ENCODE peak calls at places on chromosomes 7 and 10, in six cellular contexts. One of them, this sample, is unnamed.

GRCh38 chr7:8418627-8419245 is 14.7 kb upstream of the NXPH1 start:
- DNase-seq in NCI-H2081: peak; percentile 81
- DNase-seq in ELF-1: no peak
- DNase-seq in posterior cingulate gyrus: no peak
- DNase-seq in neural crest cell: peak; percentile 71
- DNase-seq in GDM1: peak; percentile 15
- DNase-seq in this sample: peak; percentile 85

GRCh38 chr10:113806503-113806902 is 47.4 kb downstream of the DCLRE1A start:
- DNase-seq in NCI-H2081: no peak
- DNase-seq in ELF-1: no peak
- DNase-seq in posterior cingulate gyrus: no peak
- DNase-seq in neural crest cell: no peak
- DNase-seq in GDM1: no peak
- DNase-seq in this sample: no peak

GRCh38 chr10:61757525-61758397 is 95.0 kb downstream of the CABCOCO1 start:
- DNase-seq in NCI-H2081: no peak
- DNase-seq in ELF-1: no peak
- DNase-seq in posterior cingulate gyrus: no peak
- DNase-seq in neural crest cell: no peak
- DNase-seq in GDM1: peak; percentile 38
- DNase-seq in this sample: no peak

GRCh38 chr10:93261961-93262610 is 188.4 kb downstream of the CYP26A1 start:
- DNase-seq in NCI-H2081: no peak
- DNase-seq in ELF-1: no peak
- DNase-seq in posterior cingulate gyrus: no peak
- DNase-seq in neural crest cell: no peak
- DNase-seq in GDM1: no peak
- DNase-seq in this sample: no peak

GRCh38 chr7:70390251-70390650 is 741.7 kb upstream of the GALNT17 start:
- DNase-seq in NCI-H2081: no peak
- DNase-seq in ELF-1: no peak
- DNase-seq in posterior cingulate gyrus: no peak
- DNase-seq in neural crest cell: no peak
- DNase-seq in GDM1: no peak
- DNase-seq in this sample: no peak

GRCh38 chr10:6225263-6225814 is 22.6 kb downstream of the PFKFB3 start:
- DNase-seq in NCI-H2081: no peak
- DNase-seq in ELF-1: no peak
- DNase-seq in posterior cingulate gyrus: no peak
- DNase-seq in neural crest cell: no peak
- DNase-seq in GDM1: no peak
- DNase-seq in this sample: no peak

GRCh38 chr7:4073052-4073451 is 609.0 kb upstream of the FOXK1 start:
- DNase-seq in NCI-H2081: no peak
- DNase-seq in ELF-1: no peak
- DNase-seq in posterior cingulate gyrus: no peak
- DNase-seq in neural crest cell: no peak
- DNase-seq in GDM1: no peak
- DNase-seq in this sample: no peak

GRCh38 chr7:17651926-17652385 is 288.3 kb downstream of the SNX13 start:
- DNase-seq in NCI-H2081: no peak
- DNase-seq in ELF-1: peak; percentile 41
- DNase-seq in posterior cingulate gyrus: no peak
- DNase-seq in neural crest cell: no peak
- DNase-seq in GDM1: no peak
- DNase-seq in this sample: no peak

GRCh38 chr7:27409776-27410175 is 167.2 kb downstream of the EVX1 start:
- DNase-seq in NCI-H2081: no peak
- DNase-seq in ELF-1: no peak
- DNase-seq in posterior cingulate gyrus: no peak
- DNase-seq in neural crest cell: no peak
- DNase-seq in GDM1: no peak
- DNase-seq in this sample: no peak

GRCh38 chr7:80453699-80454340 is 58.0 kb downstream of the GNAT3 start:
- DNase-seq in NCI-H2081: peak; percentile 54
- DNase-seq in ELF-1: no peak
- DNase-seq in posterior cingulate gyrus: no peak
- DNase-seq in neural crest cell: no peak
- DNase-seq in GDM1: no peak
- DNase-seq in this sample: peak; percentile 63

GRCh38 chr7:17521437-17521836 is 223.0 kb downstream of the AHR start:
- DNase-seq in NCI-H2081: no peak
- DNase-seq in ELF-1: no peak
- DNase-seq in posterior cingulate gyrus: no peak
- DNase-seq in neural crest cell: no peak
- DNase-seq in GDM1: no peak
- DNase-seq in this sample: no peak

GRCh38 chr10:33947563-33947962 is 613.1 kb upstream of the NRP1 start:
- DNase-seq in NCI-H2081: no peak
- DNase-seq in ELF-1: no peak
- DNase-seq in posterior cingulate gyrus: no peak
- DNase-seq in neural crest cell: no peak
- DNase-seq in GDM1: no peak
- DNase-seq in this sample: no peak

GRCh38 chr10:3419719-3420495 is 247.3 kb upstream of the PITRM1 start:
- DNase-seq in NCI-H2081: no peak
- DNase-seq in ELF-1: no peak
- DNase-seq in posterior cingulate gyrus: no peak
- DNase-seq in neural crest cell: no peak
- DNase-seq in GDM1: peak; percentile 6
- DNase-seq in this sample: no peak

This sample was measured in Karpas-422.